ENCODE peak calls at places on chromosomes 13 and 19, in ten cellular contexts. O is thoracic aorta; K is lower lobe of right lung; Y is OCI-LY7; V is transverse colon; S is PC-3; F is heart right ventricle; H is cardiac muscle cell; U is CD4-positive, alpha-beta memory T cell; D is mucosa of descending colon. C is an unnamed sample.
A peak's percentile ranks its signal among the peaks of the same experiment; 100 is the strongest.

GRCh38 chr19:33505168-33505567 is 16.4 kb downstream of the PEPD start:
- DNase-seq in O (no peak), K (no peak), Y (no peak), V (no peak), S (no peak), F (no peak), H (no peak), U (no peak), D (no peak), C (no peak)

GRCh38 chr13:105291987-105292386 is 1243.5 kb downstream of the EFNB2 start:
- DNase-seq in O (no peak), K (no peak), Y (no peak), V (no peak), S (no peak), F (no peak), H (no peak), U (no peak), D (no peak), C (no peak)

GRCh38 chr13:25632166-25632888 is 260.6 kb downstream of the ATP8A2 start:
- DNase-seq in O (no peak), K (no peak), Y (no peak), V (no peak), S (no peak), F (no peak), H (no peak), U (no peak), D (no peak), C (no peak)

GRCh38 chr13:21663197-21663596 is 7.7 kb upstream of the FGF9 start:
- DNase-seq in O (no peak), K (no peak), Y (no peak), V (peak; percentile 20), S (peak; percentile 66), F (no peak), H (no peak), U (no peak), D (no peak), C (no peak)

GRCh38 chr13:21979156-21979819 is 308.4 kb downstream of the FGF9 start:
- DNase-seq in O (no peak), K (no peak), Y (no peak), V (no peak), S (no peak), F (no peak), H (no peak), U (no peak), D (no peak), C (no peak)

GRCh38 chr19:41500443-41500842 is 57.5 kb downstream of the ERICH4 start:
- DNase-seq in O (no peak), K (no peak), Y (no peak), V (no peak), S (no peak), F (no peak), H (no peak), U (no peak), D (no peak), C (no peak)

GRCh38 chr13:66835040-66835628 is 395.0 kb downstream of the PCDH9 start:
- DNase-seq in O (no peak), K (no peak), Y (no peak), V (peak; percentile 18), S (no peak), F (peak; percentile 90), H (peak; percentile 67), U (no peak), D (peak; percentile 32), C (no peak)

GRCh38 chr13:36866232-36866631 is 47.2 kb downstream of the RFXAP start:
- DNase-seq in O (no peak), K (no peak), Y (no peak), V (no peak), S (no peak), F (no peak), H (no peak), U (no peak), D (no peak), C (no peak)

GRCh38 chr13:111480976-111481375 is 160.5 kb downstream of the TEX29 start:
- DNase-seq in O (no peak), K (no peak), Y (no peak), V (no peak), S (no peak), F (no peak), H (no peak), U (no peak), D (no peak), C (no peak)

GRCh38 chr13:26342898-26343297 is 89.0 kb downstream of the CDK8 start:
- DNase-seq in O (no peak), K (no peak), Y (no peak), V (no peak), S (no peak), F (no peak), H (no peak), U (no peak), D (no peak), C (no peak)

GRCh38 chr13:37175996-37176395 is 70.5 kb upstream of the CSNK1A1L start:
- DNase-seq in O (no peak), K (no peak), Y (no peak), V (no peak), S (no peak), F (no peak), H (peak; percentile 96), U (no peak), D (no peak), C (no peak)

GRCh38 chr13:29743229-29743786 is 107.1 kb downstream of the UBL3 start:
- DNase-seq in O (no peak), K (no peak), Y (no peak), V (peak; percentile 26), S (no peak), F (peak; percentile 9), H (peak; percentile 33), U (no peak), D (no peak), C (no peak)

GRCh38 chr19:13100871-13101589 is 1.6 kb downstream of the LYL1 start:
- DNase-seq in O (no peak), K (no peak), Y (peak; percentile 37), V (no peak), S (peak; percentile 47), F (no peak), H (no peak), U (no peak), D (peak; percentile 68), C (no peak)

GRCh38 chr19:6271721-6272410 is 7.9 kb downstream of the MLLT1 start:
- DNase-seq in O (no peak), K (peak; percentile 72), Y (no peak), V (peak; percentile 64), S (peak; percentile 30), F (peak; percentile 89), H (peak; percentile 91), U (no peak), D (peak; percentile 72), C (no peak)

GRCh38 chr19:839146-839872 is 1.5 kb upstream of the PRTN3 start:
- DNase-seq in O (no peak), K (no peak), Y (no peak), V (no peak), S (no peak), F (no peak), H (no peak), U (no peak), D (no peak), C (no peak)
- H3K4me1 ChIP-seq in O (peaks cover 5% of the 10 kb centered on the region), K (peaks cover 10% of the 10 kb centered on the region), Y (no peaks in the 10 kb centered on the region), V (peaks cover 10% of the 10 kb centered on the region), S (peaks cover 4% of the 10 kb centered on the region), F (peaks cover 9% of the 10 kb centered on the region), H (no peaks in the 10 kb centered on the region), U (no peaks in the 10 kb centered on the region), D (peaks cover 9% of the 10 kb centered on the region), C (peaks cover 1% of the 10 kb centered on the region)

GRCh38 chr19:44753932-44754742 is 5.6 kb downstream of the BCL3 start:
- DNase-seq in O (peak; percentile 87), K (peak; percentile 98), Y (peak; percentile 80), V (peak; percentile 98), S (peak; percentile 74), F (peak; percentile 96), H (peak; percentile 96), U (peak; percentile 66), D (peak; percentile 99), C (no peak)
- H3K4me1 ChIP-seq in O (peaks cover 60% of the 10 kb centered on the region), K (peaks cover 87% of the 10 kb centered on the region), Y (peaks cover 58% of the 10 kb centered on the region), V (peaks cover 86% of the 10 kb centered on the region), S (peaks cover 47% of the 10 kb centered on the region), F (peaks cover 23% of the 10 kb centered on the region), H (peaks cover 19% of the 10 kb centered on the region), U (peaks cover 68% of the 10 kb centered on the region), D (peaks cover 52% of the 10 kb centered on the region), C (peaks cover 6% of the 10 kb centered on the region)

DNA sequence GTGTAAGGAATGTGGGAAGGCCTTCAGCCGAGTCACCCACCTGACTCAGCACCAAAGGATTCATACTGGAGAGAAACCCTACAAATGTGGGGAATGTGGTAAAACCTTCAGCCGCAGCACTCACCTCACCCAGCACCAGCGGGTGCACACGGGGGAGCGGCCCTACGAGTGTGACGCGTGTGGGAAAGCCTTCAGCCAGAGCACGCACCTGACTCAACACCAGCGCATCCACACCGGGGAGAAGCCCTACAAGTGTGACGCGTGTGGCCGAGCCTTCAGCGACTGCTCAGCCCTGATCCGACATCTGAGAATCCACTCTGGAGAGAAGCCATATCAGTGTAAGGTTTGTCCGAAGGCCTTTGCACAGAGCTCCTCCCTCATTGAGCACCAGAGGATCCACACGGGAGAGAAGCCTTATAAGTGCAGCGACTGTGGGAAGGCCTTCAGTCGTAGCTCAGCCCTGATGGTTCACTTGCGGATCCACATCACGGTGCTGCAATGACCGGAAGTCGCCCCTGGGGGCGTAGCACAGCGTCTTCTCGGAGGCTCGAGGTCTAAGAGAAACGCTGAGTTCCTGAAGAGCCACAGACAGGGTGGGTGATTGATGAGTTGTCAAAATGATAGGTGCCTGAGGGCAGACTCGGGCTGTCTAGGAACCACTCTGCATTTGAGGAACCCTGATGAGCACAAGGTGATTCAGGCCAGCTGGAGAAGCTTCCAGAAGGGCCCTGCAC is 12.2 kb downstream of the ZSCAN22 start:
- DNase-seq in O (no peak), K (peak; percentile 28), Y (no peak), V (no peak), S (peak; percentile 38), F (no peak), H (no peak), U (no peak), D (no peak), C (no peak)
- H3K4me1 ChIP-seq in O (no peaks in the 10 kb centered on the region), K (no peaks in the 10 kb centered on the region), Y (no peaks in the 10 kb centered on the region), V (no peaks in the 10 kb centered on the region), S (no peaks in the 10 kb centered on the region), F (no peaks in the 10 kb centered on the region), H (no peaks in the 10 kb centered on the region), U (no peaks in the 10 kb centered on the region), D (no peaks in the 10 kb centered on the region), C (no peaks in the 10 kb centered on the region)

GRCh38 chr19:18423258-18424020 is 4.2 kb downstream of the SSBP4 start:
- DNase-seq in O (no peak), K (peak; percentile 41), Y (no peak), V (no peak), S (no peak), F (no peak), H (no peak), U (peak; percentile 41), D (peak; percentile 60), C (no peak)

GRCh38 chr19:18420931-18421330 is 1.7 kb downstream of the SSBP4 start:
- DNase-seq in O (no peak), K (peak; percentile 41), Y (no peak), V (no peak), S (no peak), F (no peak), H (no peak), U (peak; percentile 44), D (peak; percentile 56), C (no peak)

GRCh38 chr19:18422530-18423191 is 3.5 kb downstream of the SSBP4 start:
- DNase-seq in O (no peak), K (peak; percentile 39), Y (peak; percentile 61), V (no peak), S (no peak), F (no peak), H (no peak), U (peak; percentile 66), D (no peak), C (no peak)

GRCh38 chr19:18419699-18420460 is 682 bp downstream of the SSBP4 start:
- DNase-seq in O (no peak), K (peak; percentile 66), Y (peak; percentile 77), V (peak; percentile 65), S (peak; percentile 35), F (no peak), H (no peak), U (peak; percentile 73), D (peak; percentile 82), C (no peak)

GRCh38 chr19:18421371-18421959 is 2.3 kb downstream of the SSBP4 start:
- DNase-seq in O (no peak), K (peak; percentile 43), Y (no peak), V (no peak), S (no peak), F (no peak), H (no peak), U (peak; percentile 44), D (peak; percentile 56), C (no peak)
- H3K4me1 ChIP-seq in O (peaks cover 20% of the 10 kb centered on the region), K (peaks cover 74% of the 10 kb centered on the region), Y (peaks cover 89% of the 10 kb centered on the region), V (peaks cover 54% of the 10 kb centered on the region), S (peaks cover 34% of the 10 kb centered on the region), F (peaks cover 38% of the 10 kb centered on the region), H (peaks cover 19% of the 10 kb centered on the region), U (peaks cover 87% of the 10 kb centered on the region), D (peaks cover 46% of the 10 kb centered on the region), C (peaks cover 11% of the 10 kb centered on the region)